ENCODE peak calls at places on chromosomes 2 and 18, in eight cellular contexts. O is stimulated activated CD4-positive, alpha-beta T cell treated with anti-CD3 and anti-CD28 coated beads, TNF-alpha, amount 100 ng/mL, for 4 hours; P is left ventricle myocardium superior; N is CD4-positive, CD25-positive, alpha-beta regulatory T cell; E is GM18507; V is Daoy; Y is stimulated activated CD8-positive, alpha-beta memory T cell treated with anti-CD3 and anti-CD28 coated beads, Interleukin-7, amount 100 ng/mL, for 1 hour; L is iPS DF 19.7. J is an unnamed sample.

GRCh38 chr2:173048901-173049661 is 26.6 kb upstream of the MAP3K20 start:
- DNase-seq in P (peak; percentile 70), O (no peak), V (peak; percentile 92), Y (no peak), N (no peak), E (no peak), L (no peak), J (peak; percentile 57)

GRCh38 chr2:10753876-10754275 is 32.4 kb downstream of the ATP6V1C2 start:
- DNase-seq in V (no peak), Y (no peak), P (no peak), O (no peak), N (no peak), E (no peak), L (no peak), J (no peak)

GRCh38 chr2:183868707-183869106 is 729.6 kb upstream of the ZNF804A start:
- DNase-seq in N (no peak), O (no peak), Y (no peak), L (no peak), V (no peak), P (no peak), E (no peak), J (no peak)

GRCh38 chr2:9165625-9166024 is 41.0 kb upstream of the ASAP2 start:
- DNase-seq in Y (no peak), V (peak; percentile 46), N (no peak), O (no peak), E (no peak), P (peak; percentile 55), L (no peak), J (no peak)

GRCh38 chr2:130810490-130810889 is 26.2 kb upstream of the ARHGEF4 start:
- DNase-seq in N (no peak), P (no peak), V (no peak), L (no peak), Y (no peak), E (no peak), O (no peak), J (no peak)

GRCh38 chr2:28080911-28081310 is 190.4 kb downstream of the BABAM2 start:
- DNase-seq in V (no peak), N (no peak), Y (no peak), P (no peak), O (no peak), L (no peak), E (no peak), J (no peak)

GRCh38 chr18:78772369-78773302 is 207.0 kb upstream of the SALL3 start:
- DNase-seq in L (no peak), V (no peak), P (no peak), E (no peak), Y (no peak), N (no peak), O (no peak), J (no peak)

GRCh38 chr2:132253496-132254305 is 91.9 kb upstream of the ANKRD30BL start:
- DNase-seq in P (no peak), Y (no peak), O (no peak), E (no peak), V (no peak), N (no peak), L (no peak), J (no peak)

GRCh38 chr2:79005211-79005610 is 20.3 kb upstream of the REG3G start:
- DNase-seq in N (no peak), E (no peak), O (no peak), L (no peak), Y (no peak), V (no peak), P (no peak), J (no peak)

GRCh38 chr2:28681216-28681981 is 70.2 kb upstream of the PPP1CB start:
- DNase-seq in N (peak; percentile 42), L (no peak), Y (peak; percentile 32), O (peak; percentile 36), V (peak; percentile 96), P (no peak), E (peak; percentile 65), J (no peak)

GRCh38 chr18:75120521-75120920 is 88.4 kb downstream of the PTGR3 start:
- DNase-seq in L (no peak), E (no peak), O (no peak), V (no peak), P (no peak), Y (no peak), N (no peak), J (no peak)

GRCh38 chr2:133390151-133390550 is 178.1 kb downstream of the NCKAP5 start:
- DNase-seq in Y (no peak), L (no peak), E (no peak), O (no peak), V (peak; percentile 28), P (no peak), N (no peak), J (no peak)

GRCh38 chr18:293557-293956 is 25.7 kb upstream of the THOC1 start:
- DNase-seq in Y (no peak), E (no peak), O (no peak), L (no peak), P (no peak), N (no peak), V (no peak), J (no peak)

GRCh38 chr2:28219134-28219533 is 173.5 kb upstream of the FOSL2 start:
- DNase-seq in P (no peak), L (no peak), V (no peak), Y (no peak), O (no peak), E (no peak), N (no peak), J (no peak)

GRCh38 chr18:46333371-46334199 is 229.4 kb downstream of the HAUS1 start:
- DNase-seq in L (no peak), O (no peak), V (peak; percentile 31), E (no peak), Y (no peak), N (no peak), P (peak; percentile 77), J (peak; percentile 42)

GRCh38 chr18:24964213-24964612 is 387.8 kb downstream of the ZNF521 start:
- DNase-seq in N (no peak), V (peak; percentile 46), E (no peak), P (no peak), L (peak; percentile 25), O (no peak), Y (no peak), J (no peak)

GRCh38 chr18:26417190-26417589 is 131.2 kb downstream of the KCTD1 start:
- DNase-seq in P (no peak), Y (no peak), V (no peak), N (no peak), E (no peak), O (no peak), L (no peak), J (no peak)

GRCh38 chr2:160043265-160043664 is 19.1 kb downstream of the PLA2R1 start:
- DNase-seq in V (peak; percentile 27), L (no peak), O (no peak), P (no peak), N (no peak), E (no peak), Y (no peak), J (no peak)

GRCh38 chr2:28980368-28981015 is 606 bp upstream of the TOGARAM2 start:
- DNase-seq in V (no peak), L (no peak), E (no peak), N (no peak), P (no peak), Y (no peak), O (no peak), J (no peak)

GRCh38 chr18:79345366-79345765 is 50.4 kb upstream of the NFATC1 start:
- DNase-seq in Y (no peak), V (no peak), P (no peak), E (no peak), L (no peak), O (no peak), N (no peak), J (no peak)

GRCh38 chr2:44817673-44818335 is 123.7 kb upstream of the SIX3 start:
- DNase-seq in P (no peak), L (no peak), Y (no peak), E (no peak), N (no peak), O (no peak), V (no peak), J (no peak)

GRCh38 chr2:225022188-225022587 is 20.1 kb downstream of the DOCK10 start:
- DNase-seq in N (no peak), L (no peak), E (no peak), P (no peak), O (no peak), Y (no peak), V (peak; percentile 15), J (no peak)

GRCh38 chr2:212958757-212959295 is 192.6 kb downstream of the IKZF2 start:
- DNase-seq in P (no peak), V (peak; percentile 4), O (no peak), Y (no peak), E (no peak), L (no peak), N (peak; percentile 34), J (no peak)

GRCh38 chr18:10377956-10378355 is 76.5 kb upstream of the APCDD1 start:
- DNase-seq in E (no peak), N (no peak), O (no peak), P (no peak), V (no peak), Y (no peak), L (no peak), J (no peak)

GRCh38 chr2:98551316-98551715 is 57.0 kb downstream of the COA5 start:
- DNase-seq in N (no peak), E (no peak), O (no peak), P (no peak), V (no peak), Y (no peak), L (no peak), J (no peak)

GRCh38 chr2:105038383-105039061 is 653 bp downstream of the MRPS9 start:
- DNase-seq in V (no peak), L (no peak), Y (no peak), N (no peak), P (no peak), O (no peak), E (no peak), J (no peak)

GRCh38 chr2:158635961-158636601 is 159.0 kb upstream of the DAPL1 start:
- DNase-seq in L (no peak), O (no peak), N (no peak), E (no peak), P (no peak), Y (no peak), V (no peak), J (no peak)

GRCh38 chr2:224954980-224955379 is 87.3 kb downstream of the DOCK10 start:
- DNase-seq in V (no peak), E (no peak), Y (no peak), L (no peak), N (no peak), O (no peak), P (no peak), J (no peak)

GRCh38 chr2:56191617-56192016 is 7.8 kb downstream of the CCDC85A start:
- DNase-seq in V (peak; percentile 66), Y (no peak), L (no peak), E (no peak), P (no peak), N (no peak), O (no peak), J (peak; percentile 24)

GRCh38 chr2:33660416-33661118 is 61.5 kb upstream of the FAM98A start:
- DNase-seq in E (no peak), V (no peak), P (no peak), L (no peak), O (no peak), N (no peak), Y (no peak), J (no peak)

GRCh38 chr2:228556707-228557106 is 375.2 kb upstream of the SPHKAP start:
- DNase-seq in V (no peak), N (no peak), O (no peak), E (no peak), L (no peak), P (no peak), Y (no peak), J (no peak)

GRCh38 chr18:21295101-21295500 is 53.1 kb downstream of the GREB1L start:
- DNase-seq in V (no peak), P (no peak), E (no peak), Y (no peak), L (no peak), O (no peak), N (no peak), J (no peak)

GRCh38 chr18:48866028-48866733 is 84.6 kb downstream of the SMAD7 start:
- DNase-seq in L (no peak), N (no peak), P (peak; percentile 80), V (peak; percentile 43), Y (no peak), O (no peak), E (no peak), J (peak; percentile 35)